ENCODE peak calls at places on chromosomes 5 and 9, in nine cellular contexts. N is sigmoid colon, F is HepG2, C is A549, I is SK-N-SH, L is stomach, K is ovary, W is transverse colon, U is K562. Y is an unnamed sample. For H3K4me1, the result is how much of the 10 kb centered on the place peaks cover.

GRCh38 chr5:55234171-55234700 is 828 bp upstream of the CCNO start:
- DNase-seq in U (no peak), C (no peak), I (peak), N (no peak), F (no peak), K (no peak), W (peak), L (peak), Y (no peak)

GRCh38 chr9:127954831-127955293 is 17.2 kb upstream of the DPM2 start:
- DNase-seq in W (no peak), K (no peak), U (no peak), C (no peak), L (no peak), N (no peak), F (no peak), I (peak), Y (no peak)

GRCh38 chr9:89919171-89919681 is 314.4 kb downstream of the GADD45G start:
- DNase-seq in F (peak), C (no peak), I (no peak), W (peak), N (no peak), L (peak), K (no peak), U (peak), Y (no peak)

GRCh38 chr5:64165500-64166200 is at the start of gene RNF180:
- DNase-seq in U (no peak), N (peak), L (peak), W (peak), F (no peak), C (peak), K (peak), I (peak), Y (no peak)

GRCh38 chr5:174535691-174536090 is 188.7 kb upstream of the MSX2 start:
- DNase-seq in U (no peak), W (no peak), F (no peak), N (no peak), L (no peak), K (no peak), I (no peak), C (no peak), Y (no peak)

GRCh38 chr5:143495823-143496275 is 92.4 kb upstream of the NR3C1 start:
- DNase-seq in U (no peak), I (no peak), L (no peak), K (no peak), C (peak), W (no peak), F (no peak), N (no peak), Y (no peak)

GRCh38 chr9:94806307-94806893 is 79.9 kb downstream of the AOPEP start:
- DNase-seq in L (no peak), U (no peak), K (no peak), C (peak), I (no peak), F (no peak), W (no peak), N (no peak), Y (no peak)

GRCh38 chr5:54171645-54172384 is 138.6 kb downstream of the ARL15 start:
- DNase-seq in K (no peak), I (no peak), C (no peak), W (peak), U (no peak), F (no peak), N (no peak), L (peak), Y (no peak)

GRCh38 chr9:80407220-80407619 is 835.5 kb downstream of the TLE4 start:
- DNase-seq in I (no peak), L (no peak), N (no peak), U (no peak), K (no peak), W (no peak), C (no peak), F (no peak), Y (no peak)

GRCh38 chr9:88310310-88310980 is 77.8 kb upstream of the SPIN1 start:
- DNase-seq in L (no peak), U (peak), I (no peak), K (no peak), F (peak), C (no peak), W (peak), N (peak), Y (no peak)

GRCh38 chr5:14595189-14595588 is 13.6 kb downstream of the OTULINL start:
- DNase-seq in C (no peak), K (no peak), N (no peak), L (no peak), U (no peak), I (peak), F (no peak), W (no peak), Y (no peak)
- H3K4me1 ChIP-seq in C (under half), K (under half), N (under half), L (under half), U (under half), I (under half), F (under half), W (half or more), Y (under half)

GRCh38 chr5:88588609-88589008 is 294.4 kb downstream of the MEF2C start:
- DNase-seq in U (no peak), L (no peak), I (no peak), W (no peak), F (no peak), N (no peak), C (no peak), K (no peak), Y (no peak)

DNA sequence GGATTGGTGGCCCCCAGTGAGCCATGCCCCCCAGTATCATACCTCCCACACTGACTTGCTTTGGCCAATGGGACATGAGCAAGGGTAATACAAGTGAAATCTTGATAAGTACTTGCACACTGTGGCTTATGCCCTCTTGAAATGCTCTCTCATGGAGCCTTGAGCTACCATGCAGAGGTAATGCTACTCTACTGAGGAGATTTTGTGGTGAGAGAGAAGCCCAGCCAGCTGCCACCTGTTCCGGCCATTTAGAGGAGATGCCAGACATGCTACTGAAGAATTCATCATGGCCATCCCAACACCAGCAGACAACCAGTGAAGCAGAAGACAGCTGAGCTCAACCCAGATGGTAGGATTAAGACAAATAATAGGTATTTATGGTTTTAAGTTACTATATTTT is 299.5 kb downstream of the MEF2C start:
- DNase-seq in U (no peak), K (no peak), F (no peak), I (no peak), W (no peak), N (no peak), C (no peak), L (no peak), Y (no peak)
- TF ChIP-seq EP300 in U (no peak), K (no peak), F (no peak), I (no peak), W (no peak), N (no peak), C (no peak), L (no peak), Y (no peak)

GRCh38 chr5:60517850-60518249 is 182.1 kb downstream of the DEPDC1B start:
- DNase-seq in W (no peak), F (no peak), I (no peak), L (no peak), U (no peak), C (no peak), K (no peak), N (no peak), Y (no peak)
- H3K4me1 ChIP-seq in W (under half), F (under half), I (under half), L (under half), U (under half), C (under half), K (under half), N (under half), Y (under half)

DNA sequence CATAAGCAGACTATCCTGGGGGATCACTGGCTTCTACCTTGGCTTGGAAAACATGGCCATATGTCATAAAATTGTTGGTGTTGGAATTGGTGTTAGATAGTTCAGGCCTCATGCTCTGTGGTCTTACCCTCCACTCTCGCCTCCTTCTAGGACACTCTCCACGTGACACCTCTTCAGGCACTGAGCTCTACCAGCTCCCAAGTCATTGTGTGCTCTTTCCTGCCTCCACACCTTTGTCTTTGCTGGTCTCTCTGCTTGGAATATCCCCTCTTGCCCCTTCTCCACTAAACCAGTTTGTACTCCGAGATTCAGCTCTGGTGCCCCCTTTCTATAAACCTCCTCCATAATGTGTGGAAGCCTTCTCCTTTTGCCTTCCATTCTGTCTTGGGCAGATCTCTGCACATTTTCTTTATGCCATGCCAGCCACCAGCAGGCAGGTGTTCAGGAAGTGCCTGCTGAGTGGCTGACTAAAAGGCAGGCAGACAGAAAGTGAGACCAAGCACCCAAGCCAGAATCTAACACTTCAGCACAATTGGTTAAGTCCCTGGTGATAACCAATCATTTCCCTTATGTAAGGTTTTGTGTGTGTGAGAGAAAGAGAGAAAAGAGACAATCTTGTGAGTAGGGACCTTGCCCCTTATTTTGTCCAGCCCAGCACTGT is 37.7 kb downstream of the SAR1B start:
- DNase-seq in C (no peak), N (no peak), I (no peak), W (no peak), F (no peak), K (no peak), L (no peak), U (no peak), Y (no peak)
- TF ChIP-seq EP300 in C (no peak), N (no peak), I (no peak), W (no peak), F (no peak), K (no peak), L (no peak), U (no peak), Y (no peak)

Y was measured in tibial nerve.